ENCODE peak calls at places on chromosomes 13 and 19, in four cellular contexts. One of them, this sample, is unnamed.

GRCh38 chr19:38655148-38655824 is 7.8 kb downstream of the ACTN4 start:
- DNase-seq in GM12878: no peak
- DNase-seq in HL-60: no peak
- DNase-seq in SK-N-SH: no peak
- DNase-seq in this sample: no peak

GRCh38 chr13:106318941-106319411 is 216.5 kb downstream of the EFNB2 start:
- DNase-seq in HL-60: no peak
- DNase-seq in GM12878: no peak
- DNase-seq in SK-N-SH: no peak
- DNase-seq in this sample: no peak

GRCh38 chr19:13463296-13463695 is 43.0 kb downstream of the CACNA1A start:
- DNase-seq in GM12878: no peak
- DNase-seq in SK-N-SH: no peak
- DNase-seq in HL-60: no peak
- DNase-seq in this sample: peak

GRCh38 chr13:28707629-28708427 is 10.9 kb downstream of the SLC46A3 start:
- DNase-seq in GM12878: peak
- DNase-seq in SK-N-SH: no peak
- DNase-seq in HL-60: peak
- DNase-seq in this sample: peak

GRCh38 chr13:29935309-29935981 is 85.0 kb upstream of the UBL3 start:
- DNase-seq in SK-N-SH: no peak
- DNase-seq in GM12878: peak
- DNase-seq in HL-60: peak
- DNase-seq in this sample: no peak

GRCh38 chr19:47107953-47108746 is 5.4 kb downstream of the ZC3H4 start:
- DNase-seq in GM12878: no peak
- DNase-seq in HL-60: no peak
- DNase-seq in SK-N-SH: no peak
- DNase-seq in this sample: no peak

GRCh38 chr13:90968510-90968909 is 379.0 kb upstream of the MIR17HG start:
- DNase-seq in SK-N-SH: peak
- DNase-seq in HL-60: no peak
- DNase-seq in GM12878: no peak
- DNase-seq in this sample: no peak

GRCh38 chr19:46670874-46671273 is 9.9 kb upstream of the DACT3 start:
- DNase-seq in SK-N-SH: no peak
- DNase-seq in GM12878: no peak
- DNase-seq in HL-60: no peak
- DNase-seq in this sample: no peak

GRCh38 chr19:49216076-49216475 is 58.5 kb downstream of the TRPM4 start:
- DNase-seq in SK-N-SH: no peak
- DNase-seq in HL-60: no peak
- DNase-seq in GM12878: no peak
- DNase-seq in this sample: no peak

GRCh38 chr13:40657961-40658360 is 8.5 kb downstream of the FOXO1 start:
- DNase-seq in HL-60: no peak
- DNase-seq in GM12878: no peak
- DNase-seq in SK-N-SH: no peak
- DNase-seq in this sample: no peak

GRCh38 chr13:49410006-49410405 is 33.9 kb downstream of the CAB39L start:
- DNase-seq in HL-60: no peak
- DNase-seq in SK-N-SH: no peak
- DNase-seq in GM12878: no peak
- DNase-seq in this sample: no peak

GRCh38 chr19:6108721-6109633 is 1.3 kb downstream of the RFX2 start:
- DNase-seq in GM12878: no peak
- DNase-seq in SK-N-SH: peak
- DNase-seq in HL-60: no peak
- DNase-seq in this sample: peak

GRCh38 chr19:13451596-13451995 is 54.7 kb downstream of the CACNA1A start:
- DNase-seq in HL-60: no peak
- DNase-seq in SK-N-SH: no peak
- DNase-seq in GM12878: no peak
- DNase-seq in this sample: no peak

GRCh38 chr19:36378625-36379509 is at the start of gene ZFP14:
- DNase-seq in HL-60: peak
- DNase-seq in GM12878: peak
- DNase-seq in SK-N-SH: peak
- DNase-seq in this sample: peak

GRCh38 chr13:35780613-35781012 is 304.1 kb upstream of the MAB21L1 start:
- DNase-seq in HL-60: no peak
- DNase-seq in GM12878: no peak
- DNase-seq in SK-N-SH: no peak
- DNase-seq in this sample: no peak

GRCh38 chr13:55493297-55493696 is 1647.4 kb upstream of the PRR20A start:
- DNase-seq in HL-60: no peak
- DNase-seq in SK-N-SH: no peak
- DNase-seq in GM12878: no peak
- DNase-seq in this sample: no peak

GRCh38 chr13:20702530-20702929 is 969 bp upstream of the IL17D start:
- DNase-seq in HL-60: no peak
- DNase-seq in GM12878: no peak
- DNase-seq in SK-N-SH: no peak
- DNase-seq in this sample: no peak

GRCh38 chr19:56252699-56253422 is 19.7 kb upstream of the EDDM13 start:
- DNase-seq in HL-60: peak
- DNase-seq in SK-N-SH: peak
- DNase-seq in GM12878: no peak
- DNase-seq in this sample: peak

GRCh38 chr13:81207221-81207620 is 866.3 kb upstream of the SPRY2 start:
- DNase-seq in HL-60: no peak
- DNase-seq in SK-N-SH: no peak
- DNase-seq in GM12878: no peak
- DNase-seq in this sample: no peak

GRCh38 chr13:33125821-33126570 is 109.8 kb downstream of the KL start:
- DNase-seq in GM12878: no peak
- DNase-seq in HL-60: no peak
- DNase-seq in SK-N-SH: no peak
- DNase-seq in this sample: no peak

GRCh38 chr13:36712785-36713184 is 39.0 kb downstream of the SERTM1 start:
- DNase-seq in SK-N-SH: peak
- DNase-seq in HL-60: no peak
- DNase-seq in GM12878: no peak
- DNase-seq in this sample: no peak

GRCh38 chr13:75675421-75675820 is 39.3 kb downstream of the LMO7 start:
- DNase-seq in HL-60: no peak
- DNase-seq in SK-N-SH: no peak
- DNase-seq in GM12878: no peak
- DNase-seq in this sample: no peak

GRCh38 chr19:48760514-48761221 is 5.3 kb downstream of the FGF21 start:
- DNase-seq in HL-60: no peak
- DNase-seq in GM12878: no peak
- DNase-seq in SK-N-SH: no peak
- DNase-seq in this sample: no peak

GRCh38 chr19:35124098-35125060 is 8.8 kb downstream of the FXYD3 start:
- DNase-seq in HL-60: peak
- DNase-seq in SK-N-SH: peak
- DNase-seq in GM12878: peak
- DNase-seq in this sample: peak

GRCh38 chr13:97724450-97724849 is 229.0 kb upstream of the IPO5 start:
- DNase-seq in SK-N-SH: no peak
- DNase-seq in HL-60: no peak
- DNase-seq in GM12878: no peak
- DNase-seq in this sample: no peak

GRCh38 chr13:33252103-33252502 is 33.5 kb downstream of the STARD13 start:
- DNase-seq in GM12878: no peak
- DNase-seq in SK-N-SH: no peak
- DNase-seq in HL-60: no peak
- DNase-seq in this sample: no peak

GRCh38 chr13:27708325-27708724 is 84.0 kb upstream of the GSX1 start:
- DNase-seq in SK-N-SH: no peak
- DNase-seq in GM12878: no peak
- DNase-seq in HL-60: no peak
- DNase-seq in this sample: no peak

GRCh38 chr19:51305479-51305878 is 6.0 kb upstream of the IGLON5 start:
- DNase-seq in HL-60: no peak
- DNase-seq in GM12878: no peak
- DNase-seq in SK-N-SH: no peak
- DNase-seq in this sample: no peak

GRCh38 chr19:33373701-33374405 is at the start of gene CEBPG:
- DNase-seq in GM12878: no peak
- DNase-seq in HL-60: no peak
- DNase-seq in SK-N-SH: peak
- DNase-seq in this sample: peak

GRCh38 chr13:44218501-44219240 is 155.0 kb upstream of the SERP2 start:
- DNase-seq in HL-60: no peak
- DNase-seq in GM12878: no peak
- DNase-seq in SK-N-SH: no peak
- DNase-seq in this sample: no peak

GRCh38 chr13:98890920-98891319 is 86.9 kb downstream of the DOCK9 start:
- DNase-seq in HL-60: no peak
- DNase-seq in GM12878: no peak
- DNase-seq in SK-N-SH: no peak
- DNase-seq in this sample: no peak

GRCh38 chr19:6767081-6767356 is 216 bp downstream of the SH2D3A start:
- DNase-seq in GM12878: no peak
- DNase-seq in HL-60: no peak
- DNase-seq in SK-N-SH: no peak
- DNase-seq in this sample: peak

DNA sequence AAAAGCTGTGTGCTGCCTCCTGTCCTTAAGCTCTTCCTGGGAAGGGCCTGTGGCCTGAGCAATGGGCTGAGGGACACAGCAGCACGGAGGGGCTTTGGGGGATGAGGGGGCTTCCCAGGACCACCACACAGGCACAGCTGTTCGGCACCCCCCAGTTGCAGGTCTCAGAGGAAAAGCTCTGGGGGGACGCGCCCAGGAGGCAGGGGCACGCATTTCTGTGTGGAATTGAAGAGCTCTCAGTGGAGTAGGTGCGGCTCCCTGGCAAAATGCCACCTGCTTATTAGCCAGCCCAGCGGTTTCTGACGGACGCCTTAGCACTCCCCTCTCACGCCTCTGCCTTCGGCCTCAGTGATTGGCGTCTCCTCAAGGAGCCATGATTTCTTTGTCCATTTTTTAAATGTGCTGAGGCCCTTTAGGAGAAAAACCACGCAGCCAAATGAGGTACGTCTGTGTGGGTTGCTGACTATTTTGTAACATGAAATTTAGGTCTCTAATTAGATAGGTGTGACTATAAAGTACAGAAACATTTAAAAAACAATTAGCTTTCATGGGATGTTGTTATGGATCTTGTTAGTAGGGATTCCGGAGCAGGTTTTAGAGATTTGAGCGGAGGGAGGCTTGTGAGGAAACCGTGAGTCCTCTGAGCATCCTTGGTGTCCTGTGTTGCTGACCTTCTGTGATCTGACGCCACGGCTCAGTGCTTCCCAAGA is 4.0 kb downstream of the MCF2L start:
- DNase-seq in SK-N-SH: no peak
- DNase-seq in GM12878: no peak
- DNase-seq in HL-60: no peak
- DNase-seq in this sample: no peak
- TF ChIP-seq GABPA in SK-N-SH: no peak
- TF ChIP-seq GABPA in GM12878: no peak
- TF ChIP-seq GABPA in HL-60: no peak
- TF ChIP-seq GABPA in this sample: no peak

DNA sequence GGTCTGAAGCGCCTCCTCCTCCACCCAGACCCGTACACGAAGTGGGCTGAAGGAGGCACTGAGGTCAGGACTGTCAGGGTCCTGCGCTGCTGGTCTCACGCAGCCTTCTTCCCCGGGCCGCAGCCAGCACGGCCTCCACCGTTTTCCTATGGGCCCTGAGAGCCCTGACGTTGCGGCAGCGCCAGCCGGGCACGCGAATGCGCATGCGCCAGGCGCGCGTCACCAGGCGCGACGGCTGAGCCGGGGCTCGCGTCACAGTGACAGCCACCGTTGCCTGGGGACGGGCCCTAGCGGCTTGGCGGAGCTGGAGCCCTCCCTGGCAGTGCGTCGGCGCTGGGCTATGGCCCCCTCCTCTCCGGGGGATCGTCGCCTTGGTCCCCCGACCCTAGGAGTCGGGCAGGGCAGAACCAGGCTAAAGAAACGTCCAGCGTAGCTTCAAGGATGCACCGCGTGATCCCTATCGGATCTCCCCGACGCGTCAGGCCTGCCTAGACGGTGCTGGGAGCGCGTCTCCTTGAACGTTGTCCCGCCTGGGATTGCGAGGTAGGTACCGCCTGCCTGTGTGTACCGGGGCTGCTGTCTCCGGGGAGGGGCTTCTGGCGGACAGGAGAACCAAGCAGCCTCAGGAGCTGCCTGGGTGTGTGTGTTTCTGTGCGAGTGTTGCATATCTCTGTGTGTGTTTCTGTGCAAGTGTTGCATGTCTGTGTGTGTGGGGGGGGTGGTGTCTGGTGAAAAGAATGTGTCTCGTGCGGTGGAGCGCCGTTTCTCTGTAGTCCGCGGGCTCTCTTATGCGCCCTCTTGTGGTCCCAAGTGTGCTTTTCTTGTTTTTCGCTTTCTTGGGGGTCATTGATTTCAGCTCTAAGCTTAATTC is 43.2 kb downstream of the ZNF571 start:
- DNase-seq in HL-60: peak
- DNase-seq in SK-N-SH: peak
- DNase-seq in GM12878: no peak
- DNase-seq in this sample: peak
- TF ChIP-seq GABPA in HL-60: no peak
- TF ChIP-seq GABPA in SK-N-SH: no peak
- TF ChIP-seq GABPA in GM12878: no peak
- TF ChIP-seq GABPA in this sample: no peak

DNA sequence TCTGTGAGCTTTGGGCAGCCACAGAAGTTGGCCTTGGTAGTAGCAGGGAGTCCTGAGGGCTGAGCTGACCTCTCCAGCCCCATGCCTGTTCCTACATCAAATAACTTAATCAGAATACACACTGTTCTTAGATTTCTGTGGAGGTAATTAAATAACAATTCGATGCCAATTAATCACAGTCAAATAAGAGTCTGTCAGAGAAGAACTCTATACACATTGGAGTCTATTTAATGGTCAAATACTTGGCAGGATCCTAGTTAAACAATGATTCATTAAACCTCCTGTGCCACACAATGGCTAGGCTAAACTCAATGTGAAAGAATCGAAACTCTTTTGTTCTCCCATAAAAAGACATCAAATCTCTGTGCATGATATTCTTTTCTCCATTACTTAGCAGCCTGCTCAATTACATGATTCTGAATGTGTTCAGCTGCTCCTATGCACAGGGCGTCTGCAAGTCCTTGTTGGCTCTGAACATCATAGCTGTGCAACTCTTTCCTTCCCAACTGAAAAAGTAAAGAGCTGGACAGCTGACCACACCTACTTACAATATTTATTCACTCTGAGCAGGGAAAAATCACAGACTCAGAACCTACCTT is 173.1 kb downstream of the ABCC4 start:
- DNase-seq in HL-60: no peak
- DNase-seq in GM12878: no peak
- DNase-seq in SK-N-SH: no peak
- DNase-seq in this sample: no peak
- TF ChIP-seq GABPA in HL-60: no peak
- TF ChIP-seq GABPA in GM12878: no peak
- TF ChIP-seq GABPA in SK-N-SH: no peak
- TF ChIP-seq GABPA in this sample: no peak

DNA sequence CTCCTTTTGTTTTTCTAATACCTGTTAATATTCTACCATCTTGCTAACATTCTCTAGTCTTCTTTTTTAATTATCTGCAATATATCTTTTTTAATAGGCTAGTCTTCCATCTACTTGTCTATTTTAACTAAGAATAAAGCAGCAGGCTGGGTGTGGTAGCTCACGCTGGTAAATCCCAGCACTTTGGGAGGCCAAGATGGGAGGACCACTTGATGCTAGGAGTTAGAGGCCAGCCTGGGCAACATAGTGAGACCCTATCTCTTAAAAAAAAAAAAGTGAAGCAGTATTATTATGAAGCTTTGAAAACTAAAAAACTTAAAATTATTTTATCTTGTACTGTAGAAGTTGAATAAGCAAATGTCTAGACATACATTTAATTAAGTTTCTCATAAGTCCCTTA is 3.3 kb downstream of the UTP14C start:
- DNase-seq in GM12878: no peak
- DNase-seq in SK-N-SH: no peak
- DNase-seq in HL-60: no peak
- DNase-seq in this sample: no peak
- TF ChIP-seq GABPA in GM12878: no peak
- TF ChIP-seq GABPA in SK-N-SH: no peak
- TF ChIP-seq GABPA in HL-60: no peak
- TF ChIP-seq GABPA in this sample: no peak

This sample was measured in K562.